ENCODE peak calls at places on chromosome 2, in eight cellular contexts. O is neuronal stem cell, C is astrocyte, X is DND-41, Y is endothelial cell of umbilical vein, U is PC-3, D is neural progenitor cell, G is mammary epithelial cell. Z is an unnamed sample. For H3K4me1, the result is how much of the 10 kb centered on the place peaks cover.

GRCh38 chr2:161946489-161947107 is 127.4 kb downstream of the DPP4 start:
- DNase-seq in O (peak), C (peak), X (peak), Y (peak), U (peak), D (peak), G (peak), Z (peak)

GRCh38 chr2:176156301-176156958 is 677 bp upstream of the HOXD3 start:
- DNase-seq in O (no peak), C (no peak), X (no peak), Y (no peak), U (no peak), D (no peak), G (no peak), Z (no peak)

GRCh38 chr2:104854507-104855173 is 725 bp downstream of the POU3F3 start:
- DNase-seq in O (no peak), C (no peak), X (no peak), Y (no peak), U (no peak), D (peak), G (no peak), Z (no peak)

GRCh38 chr2:99883356-99883867 is 259.0 kb downstream of the AFF3 start:
- DNase-seq in O (no peak), C (peak), X (no peak), Y (peak), U (peak), D (no peak), G (no peak), Z (no peak)

GRCh38 chr2:72770879-72771461 is 54.9 kb downstream of the EXOC6B start:
- DNase-seq in O (peak), C (peak), X (peak), Y (peak), U (peak), D (peak), G (peak), Z (peak)

GRCh38 chr2:18074476-18074875 is 196.0 kb downstream of the KCNS3 start:
- DNase-seq in O (no peak), C (peak), X (no peak), Y (peak), U (peak), D (no peak), G (no peak), Z (no peak)

GRCh38 chr2:27185331-27186026 is 26.4 kb upstream of the ATRAID start:
- DNase-seq in O (no peak), C (peak), X (no peak), Y (no peak), U (no peak), D (no peak), G (no peak), Z (peak)

GRCh38 chr2:170092475-170092874 is 85.5 kb upstream of the MYO3B start:
- DNase-seq in O (no peak), C (no peak), X (no peak), Y (no peak), U (no peak), D (no peak), G (no peak), Z (no peak)

GRCh38 chr2:103009861-103010260 is 248.0 kb downstream of the TMEM182 start:
- DNase-seq in O (no peak), C (no peak), X (no peak), Y (no peak), U (no peak), D (no peak), G (peak), Z (no peak)

GRCh38 chr2:58266211-58266610 is 25.1 kb upstream of the FANCL start:
- DNase-seq in O (no peak), C (peak), X (no peak), Y (no peak), U (no peak), D (no peak), G (no peak), Z (no peak)

GRCh38 chr2:134137182-134137595 is 116.7 kb upstream of the MGAT5 start:
- DNase-seq in O (no peak), C (peak), X (no peak), Y (peak), U (peak), D (no peak), G (no peak), Z (no peak)

GRCh38 chr2:220192994-220193753 is 565.7 kb downstream of the SLC4A3 start:
- DNase-seq in O (no peak), C (peak), X (no peak), Y (no peak), U (peak), D (no peak), G (peak), Z (no peak)

GRCh38 chr2:240767341-240767740 is 52.7 kb downstream of the KIF1A start:
- DNase-seq in O (no peak), C (no peak), X (no peak), Y (no peak), U (no peak), D (no peak), G (no peak), Z (no peak)

GRCh38 chr2:95058466-95058988 is 33.0 kb downstream of the MAL start:
- DNase-seq in O (no peak), C (no peak), X (no peak), Y (no peak), U (no peak), D (no peak), G (no peak), Z (no peak)

GRCh38 chr2:27954771-27955384 is 64.3 kb downstream of the BABAM2 start:
- DNase-seq in O (no peak), C (peak), X (peak), Y (peak), U (peak), D (no peak), G (peak), Z (no peak)

GRCh38 chr2:217625475-217626245 is 377.1 kb downstream of the TNS1 start:
- DNase-seq in O (no peak), C (peak), X (no peak), Y (no peak), U (no peak), D (no peak), G (no peak), Z (no peak)

GRCh38 chr2:70541481-70542020 is 12.1 kb downstream of the TGFA start:
- DNase-seq in O (no peak), C (peak), X (no peak), Y (no peak), U (peak), D (peak), G (peak), Z (no peak)

GRCh38 chr2:239910851-239911629 is 114.1 kb downstream of the NDUFA10 start:
- DNase-seq in O (no peak), C (no peak), X (no peak), Y (no peak), U (no peak), D (no peak), G (no peak), Z (peak)

GRCh38 chr2:161207941-161208340 is 47.7 kb downstream of the TANK start:
- DNase-seq in O (no peak), C (no peak), X (no peak), Y (peak), U (no peak), D (no peak), G (no peak), Z (no peak)

GRCh38 chr2:238504181-238504711 is 77.5 kb downstream of the ASB1 start:
- DNase-seq in O (no peak), C (no peak), X (no peak), Y (no peak), U (no peak), D (no peak), G (no peak), Z (no peak)

GRCh38 chr2:72035518-72036172 is 112.0 kb downstream of the CYP26B1 start:
- DNase-seq in O (no peak), C (peak), X (no peak), Y (peak), U (no peak), D (no peak), G (peak), Z (no peak)

GRCh38 chr2:157150747-157151146 is 106.8 kb upstream of the GALNT5 start:
- DNase-seq in O (no peak), C (peak), X (no peak), Y (no peak), U (peak), D (no peak), G (no peak), Z (no peak)

GRCh38 chr2:121377676-121378075 is 92.7 kb upstream of the TFCP2L1 start:
- DNase-seq in O (no peak), C (peak), X (no peak), Y (peak), U (no peak), D (no peak), G (peak), Z (no peak)

GRCh38 chr2:202113571-202114142 is 40.6 kb downstream of the KIAA2012 start:
- DNase-seq in O (no peak), C (peak), X (peak), Y (no peak), U (peak), D (no peak), G (peak), Z (no peak)

GRCh38 chr2:69132960-69133590 is 120.1 kb downstream of the ANTXR1 start:
- DNase-seq in O (no peak), C (no peak), X (no peak), Y (no peak), U (peak), D (no peak), G (peak), Z (no peak)

GRCh38 chr2:222959358-222959757 is 92.6 kb upstream of the KCNE4 start:
- DNase-seq in O (no peak), C (peak), X (no peak), Y (no peak), U (peak), D (peak), G (peak), Z (no peak)

GRCh38 chr2:43185146-43185545 is 41.3 kb downstream of the ZFP36L2 start:
- DNase-seq in O (no peak), C (no peak), X (no peak), Y (peak), U (no peak), D (no peak), G (no peak), Z (no peak)

GRCh38 chr2:155456222-155456621 is 757.7 kb downstream of the KCNJ3 start:
- DNase-seq in O (no peak), C (no peak), X (no peak), Y (no peak), U (no peak), D (no peak), G (no peak), Z (no peak)

GRCh38 chr2:198315791-198316190 is 511.4 kb downstream of the PLCL1 start:
- DNase-seq in O (no peak), C (no peak), X (no peak), Y (no peak), U (no peak), D (no peak), G (no peak), Z (no peak)

GRCh38 chr2:176814274-176814673 is 398.3 kb upstream of the HNRNPA3 start:
- DNase-seq in O (no peak), C (no peak), X (no peak), Y (no peak), U (peak), D (no peak), G (no peak), Z (no peak)

GRCh38 chr2:183678908-183679307 is 554.7 kb downstream of the NUP35 start:
- DNase-seq in O (no peak), C (no peak), X (no peak), Y (no peak), U (no peak), D (peak), G (no peak), Z (no peak)

GRCh38 chr2:164069542-164069941 is 333.7 kb upstream of the FIGN start:
- DNase-seq in O (no peak), C (no peak), X (no peak), Y (no peak), U (no peak), D (no peak), G (no peak), Z (no peak)

GRCh38 chr2:170713280-170714155 is 1.6 kb upstream of the SP5 start:
- DNase-seq in O (no peak), C (no peak), X (no peak), Y (no peak), U (no peak), D (peak), G (no peak), Z (no peak)

GRCh38 chr2:231364961-231365810 is 30.3 kb upstream of the B3GNT7 start:
- DNase-seq in O (no peak), C (peak), X (no peak), Y (peak), U (peak), D (no peak), G (peak), Z (no peak)

GRCh38 chr2:47323822-47324171 is 79.2 kb upstream of the MSH2 start:
- DNase-seq in O (no peak), C (no peak), X (no peak), Y (no peak), U (no peak), D (no peak), G (no peak), Z (no peak)

GRCh38 chr2:117359266-117359970 is 455.1 kb upstream of the DDX18 start:
- DNase-seq in O (no peak), C (no peak), X (no peak), Y (no peak), U (no peak), D (no peak), G (no peak), Z (no peak)

GRCh38 chr2:69166812-69167468 is 154.0 kb downstream of the ANTXR1 start:
- DNase-seq in O (no peak), C (no peak), X (no peak), Y (no peak), U (no peak), D (no peak), G (no peak), Z (no peak)

GRCh38 chr2:19362094-19362649 is 3.7 kb upstream of the OSR1 start:
- DNase-seq in O (no peak), C (no peak), X (peak), Y (no peak), U (peak), D (no peak), G (peak), Z (no peak)

GRCh38 chr2:35526741-35527140 is 828.8 kb upstream of the CRIM1 start:
- DNase-seq in O (no peak), C (peak), X (no peak), Y (peak), U (no peak), D (peak), G (no peak), Z (no peak)

GRCh38 chr2:35530615-35531135 is 824.9 kb upstream of the CRIM1 start:
- DNase-seq in O (no peak), C (no peak), X (no peak), Y (no peak), U (no peak), D (no peak), G (peak), Z (no peak)
- H2AFZ ChIP-seq in O (no peak), C (no peak), X (no peak), Y (no peak), U (no peak), D (no peak), G (no peak), Z (no peak)

GRCh38 chr2:144237845-144238637 is 281.9 kb downstream of the ZEB2 start:
- DNase-seq in O (no peak), C (no peak), X (no peak), Y (no peak), U (no peak), D (no peak), G (no peak), Z (peak)
- H3K4me1 ChIP-seq in O (under half), C (under half), X (under half), Y (under half), U (under half), D (under half), G (under half), Z (half or more)

DNA sequence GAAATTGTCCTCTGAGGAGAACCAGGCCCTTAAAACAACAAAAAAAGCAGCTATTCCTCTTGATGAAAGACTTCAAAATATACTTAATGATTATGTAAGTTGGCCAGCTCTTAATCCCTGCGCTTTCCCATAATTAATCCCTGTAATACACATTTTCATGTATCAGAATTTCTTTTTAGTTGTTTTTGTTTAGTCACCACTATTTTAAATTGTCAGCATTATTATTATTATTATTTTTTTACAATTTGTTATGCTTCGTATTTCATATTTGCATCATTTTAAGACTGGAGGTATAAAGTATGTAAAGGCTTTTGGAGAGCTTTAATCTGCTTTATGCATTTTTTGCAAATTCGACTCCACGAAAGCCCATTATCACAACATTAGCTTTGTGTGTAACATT is 152.9 kb downstream of the ACOXL start:
- DNase-seq in O (no peak), C (no peak), X (no peak), Y (no peak), U (no peak), D (no peak), G (no peak), Z (no peak)
- H2AFZ ChIP-seq in O (no peak), C (no peak), X (no peak), Y (no peak), U (no peak), D (no peak), G (no peak), Z (no peak)

DNA sequence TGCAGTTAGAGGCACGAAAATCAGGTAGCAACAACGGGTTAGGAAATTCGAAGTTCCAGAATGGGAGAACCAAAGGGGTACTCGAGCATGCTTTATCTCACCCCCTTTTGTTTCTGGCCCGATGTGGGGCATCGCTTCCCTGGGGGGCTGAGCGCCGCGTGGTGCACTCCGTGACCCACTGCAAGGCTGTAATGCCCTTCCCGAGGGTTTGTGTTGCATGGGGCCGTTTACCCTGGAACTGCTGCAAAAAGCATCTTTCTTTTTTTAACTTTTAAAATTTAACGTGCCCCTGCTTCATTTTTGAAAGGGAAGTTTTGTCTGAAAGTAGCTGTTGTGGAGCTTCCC is 4.8 kb downstream of the GDF7 start:
- DNase-seq in O (no peak), C (no peak), X (no peak), Y (no peak), U (no peak), D (peak), G (no peak), Z (no peak)
- H3K4me1 ChIP-seq in O (under half), C (under half), X (under half), Y (under half), U (under half), D (under half), G (under half), Z (under half)

GRCh38 chr2:64742678-64743077 is 89.0 kb upstream of the SERTAD2 start:
- DNase-seq in O (no peak), C (no peak), X (no peak), Y (no peak), U (no peak), D (no peak), G (no peak), Z (no peak)
- H2AFZ ChIP-seq in O (no peak), C (no peak), X (no peak), Y (no peak), U (no peak), D (no peak), G (no peak), Z (no peak)

GRCh38 chr2:120338015-120338414 is 7.9 kb upstream of the INHBB start:
- DNase-seq in O (no peak), C (no peak), X (no peak), Y (no peak), U (no peak), D (no peak), G (no peak), Z (no peak)
- H3K4me1 ChIP-seq in O (under half), C (under half), X (under half), Y (under half), U (under half), D (under half), G (under half), Z (half or more)

Z was measured in Karpas-422.